ENCODE peak calls at places on chromosomes 3 and 15, in four cellular contexts. A is cardiac muscle cell, S is pancreas, K is uterus. J is an unnamed sample.

GRCh38 chr3:50251220-50251619 is 15.2 kb downstream of the GNAI2 start:
- DNase-seq in S (no peak), K (no peak), A (peak), J (peak)

GRCh38 chr15:89492934-89493631 is 3.3 kb downstream of the RHCG start:
- DNase-seq in S (no peak), K (no peak), A (no peak), J (no peak)

GRCh38 chr3:134035836-134036235 is 6.1 kb upstream of the SLCO2A1 start:
- DNase-seq in S (no peak), K (no peak), A (no peak), J (no peak)

GRCh38 chr3:7484636-7485035 is 623.7 kb downstream of the GRM7 start:
- DNase-seq in K (no peak), S (no peak), A (peak), J (no peak)

GRCh38 chr3:12395349-12396012 is 88.8 kb upstream of the TSEN2 start:
- DNase-seq in S (no peak), A (no peak), K (no peak), J (no peak)

GRCh38 chr15:34810455-34811146 is 15.3 kb upstream of the ACTC1 start:
- DNase-seq in K (no peak), A (peak), S (no peak), J (peak)

GRCh38 chr3:77837626-77838025 is 797.7 kb downstream of the ROBO2 start:
- DNase-seq in A (no peak), S (no peak), K (no peak), J (no peak)

GRCh38 chr15:75198560-75199346 is 2.9 kb upstream of the C15orf39 start:
- DNase-seq in K (no peak), S (no peak), A (peak), J (peak)

GRCh38 chr3:73674280-73674679 is 49.5 kb upstream of the PDZRN3 start:
- DNase-seq in S (no peak), A (peak), K (no peak), J (peak)

GRCh38 chr3:181358555-181358954 is 353.2 kb upstream of the SOX2 start:
- DNase-seq in A (no peak), S (no peak), K (no peak), J (no peak)

GRCh38 chr3:138549578-138549977 is 44.5 kb downstream of the CEP70 start:
- DNase-seq in A (no peak), S (no peak), K (no peak), J (no peak)

GRCh38 chr3:72821170-72821781 is 27.0 kb downstream of the SHQ1 start:
- DNase-seq in A (peak), S (no peak), K (no peak), J (peak)

GRCh38 chr15:99409097-99409473 is 156.7 kb upstream of the MEF2A start:
- DNase-seq in K (no peak), A (peak), S (no peak), J (peak)

GRCh38 chr3:183122257-183122932 is 23.1 kb upstream of the MCCC1 start:
- DNase-seq in A (peak), K (no peak), S (no peak), J (peak)

GRCh38 chr15:76330281-76330680 is 6.3 kb upstream of the ISL2 start:
- DNase-seq in S (peak), A (peak), K (no peak), J (no peak)

GRCh38 chr15:89673162-89673506 is 6.0 kb downstream of the PLIN1 start:
- DNase-seq in A (peak), S (no peak), K (no peak), J (no peak)

GRCh38 chr3:10775828-10776227 is 40.2 kb upstream of the SLC6A11 start:
- DNase-seq in K (no peak), S (no peak), A (no peak), J (no peak)

GRCh38 chr3:38651153-38651789 is 1.8 kb upstream of the SCN5A start:
- DNase-seq in S (peak), K (peak), A (peak), J (peak)

GRCh38 chr3:58336135-58336882 is 3.6 kb downstream of the PXK start:
- DNase-seq in S (no peak), A (peak), K (no peak), J (peak)

GRCh38 chr15:93617443-93617842 is 528.4 kb upstream of the RGMA start:
- DNase-seq in A (no peak), K (no peak), S (no peak), J (no peak)

GRCh38 chr3:196793224-196793623 is 53.6 kb downstream of the PAK2 start:
- DNase-seq in K (no peak), A (peak), S (no peak), J (peak)

GRCh38 chr3:125186261-125186770 is 26.2 kb downstream of the SLC12A8 start:
- DNase-seq in S (no peak), A (peak), K (peak), J (peak)

GRCh38 chr15:91555307-91555706 is 298.2 kb upstream of the SLCO3A1 start:
- DNase-seq in K (no peak), A (no peak), S (no peak), J (peak)

GRCh38 chr3:175266993-175267960 is 408.1 kb downstream of the NAALADL2 start:
- DNase-seq in S (no peak), K (no peak), A (peak), J (peak)

GRCh38 chr15:63135804-63136203 is 14.1 kb downstream of the LACTB start:
- DNase-seq in K (no peak), S (no peak), A (peak), J (peak)

GRCh38 chr3:149810846-149811245 is 2.2 kb upstream of the RNF13 start:
- DNase-seq in S (no peak), K (no peak), A (no peak), J (no peak)

GRCh38 chr3:105351821-105352220 is 14.9 kb upstream of the ALCAM start:
- DNase-seq in K (no peak), A (peak), S (no peak), J (no peak)

GRCh38 chr15:68816795-68817303 is 3.8 kb downstream of the ANP32A start:
- DNase-seq in S (no peak), K (no peak), A (peak), J (no peak)

GRCh38 chr15:99014803-99015676 is 7.4 kb upstream of the PGPEP1L start:
- DNase-seq in K (peak), S (peak), A (peak), J (peak)

GRCh38 chr3:48664313-48664644 is 1.6 kb upstream of the CELSR3 start:
- DNase-seq in A (no peak), K (no peak), S (no peak), J (no peak)

GRCh38 chr3:34185301-34185700 is 386.9 kb downstream of the PDCD6IP start:
- DNase-seq in A (no peak), K (no peak), S (no peak), J (no peak)

GRCh38 chr3:184687363-184688049 is 24.4 kb downstream of the MAGEF1 start:
- DNase-seq in K (peak), A (no peak), S (no peak), J (no peak)

GRCh38 chr3:138916824-138917223 is 30.1 kb downstream of the FOXL2 start:
- DNase-seq in S (peak), K (no peak), A (no peak), J (no peak)

GRCh38 chr15:62390793-62391543 is 225.9 kb upstream of the C2CD4B start:
- DNase-seq in A (peak), K (peak), S (peak), J (peak)

GRCh38 chr3:129699635-129700034 is 93.2 kb upstream of the PLXND1 start:
- DNase-seq in A (no peak), S (no peak), K (no peak), J (no peak)

GRCh38 chr15:100944237-100944875 is 25.2 kb downstream of the LRRK1 start:
- DNase-seq in A (peak), K (no peak), S (no peak), J (no peak)

GRCh38 chr15:42937143-42937542 is 16.6 kb upstream of the TTBK2 start:
- DNase-seq in S (no peak), A (no peak), K (no peak), J (no peak)

GRCh38 chr3:54965746-54966145 is 37.9 kb upstream of the LRTM1 start:
- DNase-seq in S (no peak), K (no peak), A (peak), J (peak)

GRCh38 chr3:169822540-169822939 is 9.8 kb upstream of the LRRC34 start:
- DNase-seq in K (no peak), A (no peak), S (no peak), J (no peak)

DNA sequence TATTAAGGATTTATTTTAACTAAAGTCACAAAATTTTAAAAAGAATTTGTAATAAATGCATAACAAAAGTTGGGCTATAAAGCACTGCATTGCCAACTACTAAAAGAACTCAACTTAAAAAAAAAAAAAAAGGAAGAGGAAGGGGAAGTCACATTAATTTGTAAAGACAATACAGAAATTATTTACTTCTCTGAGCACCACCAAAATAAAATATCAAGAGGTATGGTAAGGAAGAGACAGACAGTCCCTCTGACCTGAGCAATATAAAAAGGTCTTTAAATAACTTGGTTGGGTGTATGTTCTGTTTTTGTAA is 83.5 kb downstream of the UACA start:
- DNase-seq in K (no peak), A (no peak), S (no peak), J (no peak)
- TF ChIP-seq CTCF in K (no peak), A (no peak), S (peak), J (no peak)

GRCh38 chr3:127785711-127786265 is 36.5 kb downstream of the MGLL start:
- DNase-seq in A (no peak), S (no peak), K (no peak), J (no peak)
- H3K27ac ChIP-seq in A (no peak), S (no peak), K (no peak), J (no peak)

GRCh38 chr3:40287248-40287647 is 22.3 kb upstream of the EIF1B start:
- DNase-seq in S (no peak), A (no peak), K (no peak), J (no peak)

GRCh38 chr3:40291471-40291870 is 18.0 kb upstream of the EIF1B start:
- DNase-seq in A (no peak), S (no peak), K (no peak), J (no peak)

GRCh38 chr3:40290396-40290795 is 19.1 kb upstream of the EIF1B start:
- DNase-seq in A (no peak), K (no peak), S (no peak), J (no peak)

GRCh38 chr3:40294434-40294833 is 15.1 kb upstream of the EIF1B start:
- DNase-seq in S (no peak), A (no peak), K (no peak), J (no peak)

DNA sequence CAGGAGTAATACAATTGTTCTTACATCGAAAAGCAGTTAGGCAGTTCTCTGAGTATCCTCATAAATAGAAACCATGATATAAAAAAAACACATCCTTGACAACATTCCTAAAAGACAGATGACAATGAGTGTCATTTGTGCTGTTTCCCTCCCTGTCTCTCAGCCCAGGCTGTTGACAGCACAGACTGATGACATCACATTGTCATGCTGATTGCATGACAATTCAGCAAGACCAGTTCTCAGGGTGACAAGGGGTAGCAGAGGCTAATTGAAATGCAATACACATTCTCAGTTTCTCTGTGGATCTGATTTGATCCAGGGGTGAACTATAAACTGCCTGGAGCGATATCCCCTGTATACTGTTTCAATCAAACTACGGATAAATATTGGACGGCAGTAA is 16.9 kb upstream of the EIF1B start:
- DNase-seq in A (no peak), K (no peak), S (no peak), J (no peak)
- TF ChIP-seq CTCF in A (no peak), K (no peak), S (no peak), J (no peak)

DNA sequence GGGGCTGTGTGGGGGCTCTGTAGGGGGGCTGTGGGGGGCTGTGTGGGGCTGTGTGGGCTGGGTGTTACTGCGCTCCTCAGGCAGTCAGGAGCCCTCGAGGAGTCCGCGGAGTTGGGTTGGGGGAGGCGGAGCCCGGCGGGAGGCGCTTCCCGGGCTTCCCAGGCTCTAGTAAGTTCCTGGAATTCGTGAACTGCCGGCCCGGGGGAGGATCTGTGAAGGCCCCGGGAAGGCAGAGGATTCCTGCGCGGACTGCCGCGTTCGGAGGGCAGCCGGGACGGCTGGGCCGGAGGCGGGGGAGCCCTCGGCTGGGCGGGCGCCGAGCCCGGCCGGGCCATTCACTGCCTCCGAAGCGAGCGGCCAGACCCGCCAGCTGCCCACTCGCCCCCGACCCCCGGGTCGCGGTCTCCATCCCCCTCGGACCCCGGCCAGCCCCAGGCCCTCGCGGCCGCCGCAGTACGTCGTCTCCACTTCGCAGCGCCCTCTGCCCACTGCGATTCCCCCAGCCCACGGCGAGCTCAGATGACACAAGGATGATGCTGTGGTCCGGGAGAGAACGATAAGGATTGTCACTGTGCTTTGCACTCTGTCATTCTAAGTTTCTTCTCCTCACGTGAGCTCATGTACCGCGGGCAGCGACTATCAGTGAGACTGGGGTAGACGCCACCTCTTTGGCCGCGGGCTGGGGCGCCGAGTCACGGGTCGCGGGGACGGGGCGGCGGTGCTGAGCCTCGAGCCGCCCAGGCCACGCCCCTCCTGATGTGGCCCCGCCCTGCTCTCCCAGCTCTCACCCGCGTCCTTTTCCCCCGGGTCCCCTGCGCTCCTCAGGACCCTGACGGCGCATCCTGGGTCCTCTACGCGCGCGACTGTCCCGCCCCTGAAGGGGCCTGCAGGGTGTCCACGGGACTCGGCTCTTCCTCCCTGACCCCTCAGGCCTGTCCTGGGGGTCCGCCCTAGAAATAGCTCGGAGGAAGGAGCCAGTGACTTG is 65.3 kb downstream of the KLF13 start:
- DNase-seq in K (peak), S (peak), A (peak), J (no peak)
- H3K27ac ChIP-seq in K (peak), S (peak), A (peak), J (peak)

DNA sequence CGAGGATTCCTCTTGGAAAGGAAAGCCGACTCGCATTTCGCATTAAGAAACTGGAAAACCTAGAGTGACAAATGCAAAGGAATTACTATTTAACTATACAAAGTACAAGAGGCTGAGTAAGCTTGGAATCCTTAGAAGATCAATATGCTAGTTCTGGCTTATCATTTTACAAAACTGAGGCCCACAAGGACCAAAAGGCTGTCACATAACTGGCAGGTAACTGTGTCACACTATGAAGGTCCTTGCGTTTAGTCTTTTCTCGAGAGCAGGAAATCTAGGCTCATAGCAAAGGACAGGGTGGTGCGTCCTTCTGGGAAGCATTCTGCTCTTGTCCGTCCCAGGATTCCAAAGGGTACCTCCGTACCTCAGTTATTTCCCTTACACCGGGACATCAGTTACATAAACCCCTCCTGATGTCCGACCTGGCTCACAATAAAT is 629 bp downstream of the RPL24 start:
- DNase-seq in K (no peak), A (no peak), S (no peak), J (no peak)
- TF ChIP-seq CTCF in K (no peak), A (no peak), S (no peak), J (no peak)

GRCh38 chr3:76405196-76405595 is 619.8 kb upstream of the ZNF717 start:
- DNase-seq in A (no peak), S (no peak), K (no peak), J (peak)

GRCh38 chr3:76403556-76403955 is 618.2 kb upstream of the ZNF717 start:
- DNase-seq in S (no peak), A (no peak), K (no peak), J (peak)

GRCh38 chr3:76400141-76400540 is 614.8 kb upstream of the ZNF717 start:
- DNase-seq in S (no peak), A (no peak), K (no peak), J (peak)
- H3K27ac ChIP-seq in S (no peak), A (no peak), K (no peak), J (no peak)